ENCODE peak calls at places on chromosomes 1 and 21, in seven cellular contexts. J, E, U, C, H, G and O are unnamed samples.

GRCh38 chr1:150258275-150258666 is 697 bp downstream of the CA14 start:
- DNase-seq in G (no peak), H (no peak), J (no peak), E (no peak), U (no peak), C (no peak), O (no peak)

GRCh38 chr21:37435120-37435519 is 68.5 kb downstream of the DYRK1A start:
- DNase-seq in H (peak), U (peak), E (no peak), G (no peak), J (peak), C (peak), O (no peak)

GRCh38 chr1:43763497-43763973 is 56.2 kb downstream of the ST3GAL3 start:
- DNase-seq in H (peak), E (peak), G (peak), U (peak), C (peak), J (peak), O (no peak)

GRCh38 chr1:205809942-205810345 is 3.1 kb downstream of the SLC41A1 start:
- DNase-seq in C (no peak), J (no peak), G (no peak), E (no peak), U (no peak), H (no peak), O (no peak)

GRCh38 chr1:25167269-25168192 is 64.8 kb downstream of the SYF2 start:
- DNase-seq in G (no peak), C (no peak), J (no peak), E (no peak), H (no peak), U (no peak), O (no peak)

GRCh38 chr1:68449901-68450300 is at the start of gene RPE65:
- DNase-seq in E (no peak), H (no peak), G (no peak), U (no peak), J (peak), C (no peak), O (no peak)

GRCh38 chr1:35475356-35475755 is 81.8 kb downstream of the KIAA0319L start:
- DNase-seq in U (no peak), G (no peak), H (no peak), J (peak), E (no peak), C (no peak), O (no peak)

GRCh38 chr1:116504308-116505156 is 66.3 kb downstream of the CD58 start:
- DNase-seq in C (peak), J (peak), E (peak), H (peak), G (peak), U (peak), O (peak)

GRCh38 chr1:167477962-167478361 is 40.4 kb downstream of the CD247 start:
- DNase-seq in G (no peak), U (no peak), J (no peak), H (no peak), E (no peak), C (no peak), O (no peak)

GRCh38 chr21:17461582-17461981 is 51.3 kb upstream of the CXADR start:
- DNase-seq in E (no peak), U (no peak), G (no peak), H (peak), J (peak), C (no peak), O (no peak)

GRCh38 chr1:211724711-211725196 is 49.3 kb upstream of the NEK2 start:
- DNase-seq in H (no peak), J (peak), U (no peak), G (no peak), C (no peak), E (no peak), O (no peak)

GRCh38 chr1:201245082-201245481 is 38.2 kb upstream of the PKP1 start:
- DNase-seq in E (no peak), J (no peak), H (no peak), C (no peak), U (no peak), G (no peak), O (no peak)

GRCh38 chr1:65623895-65624294 is 168.8 kb upstream of the PDE4B start:
- DNase-seq in J (no peak), C (no peak), H (no peak), E (no peak), U (no peak), G (no peak), O (no peak)

GRCh38 chr1:84089470-84090261 is 54.4 kb upstream of the PRKACB start:
- DNase-seq in J (peak), E (no peak), C (peak), G (no peak), H (peak), U (no peak), O (no peak)

GRCh38 chr21:36980280-36981048 is 14.0 kb upstream of the HLCS start:
- DNase-seq in C (no peak), J (peak), E (no peak), H (no peak), G (no peak), U (no peak), O (no peak)

GRCh38 chr1:58862728-58863385 is 79.0 kb upstream of the JUN start:
- DNase-seq in H (no peak), U (no peak), J (no peak), C (no peak), E (no peak), G (no peak), O (no peak)

GRCh38 chr21:38440746-38441145 is 57.5 kb downstream of the ERG start:
- DNase-seq in E (no peak), H (peak), G (no peak), J (peak), C (no peak), U (no peak), O (no peak)

GRCh38 chr1:116855788-116856187 is 53.9 kb upstream of the PTGFRN start:
- DNase-seq in E (no peak), J (peak), C (no peak), U (no peak), H (peak), G (no peak), O (no peak)

GRCh38 chr1:48036693-48037386 is 39.7 kb upstream of the TRABD2B start:
- DNase-seq in C (no peak), U (no peak), G (no peak), J (peak), H (peak), E (no peak), O (no peak)

GRCh38 chr1:231124746-231125145 is 37.1 kb upstream of the TRIM67 start:
- DNase-seq in C (no peak), J (no peak), G (no peak), E (no peak), U (peak), H (no peak), O (no peak)

GRCh38 chr1:2231667-2232254 is 3.6 kb downstream of the SKI start:
- DNase-seq in G (no peak), C (peak), H (peak), U (peak), E (peak), J (peak), O (no peak)

GRCh38 chr1:227891223-227891954 is 56.3 kb downstream of the WNT9A start:
- DNase-seq in H (no peak), E (no peak), G (no peak), C (no peak), J (no peak), U (no peak), O (no peak)

GRCh38 chr1:243903904-243904303 is 53.9 kb upstream of the AKT3 start:
- DNase-seq in J (peak), U (no peak), E (no peak), C (no peak), G (no peak), H (peak), O (no peak)

GRCh38 chr1:46188295-46189030 is 9.8 kb downstream of the POMGNT1 start:
- DNase-seq in E (no peak), U (no peak), J (no peak), G (no peak), C (no peak), H (no peak), O (no peak)

GRCh38 chr21:26177741-26178452 is 7.3 kb upstream of the APP start:
- DNase-seq in H (no peak), C (no peak), U (no peak), G (no peak), J (peak), E (no peak), O (no peak)

GRCh38 chr1:152110860-152111514 is 4.3 kb downstream of the TCHH start:
- DNase-seq in J (peak), H (peak), E (peak), G (no peak), U (no peak), C (no peak), O (no peak)

GRCh38 chr1:55257958-55258357 is 42.8 kb upstream of the USP24 start:
- DNase-seq in J (peak), G (peak), E (no peak), C (no peak), H (peak), U (no peak), O (peak)

GRCh38 chr1:204321665-204322064 is 38.1 kb downstream of the PLEKHA6 start:
- DNase-seq in E (no peak), C (no peak), U (no peak), H (peak), G (no peak), J (peak), O (no peak)